ENCODE peak calls at places on chromosome 17, in five cellular contexts. W is upper lobe of left lung, O is tibial artery, S is neural progenitor cell, A is body of pancreas. L is an unnamed sample.

GRCh38 chr17:65101371-65101770 is 35.8 kb upstream of the RGS9 start:
- DNase-seq in W (no peak), O (no peak), S (no peak), A (no peak), L (no peak)

GRCh38 chr17:81865733-81866439 is 5.3 kb downstream of the ARHGDIA start:
- DNase-seq in W (peak; percentile 63), O (no peak), S (no peak), A (peak; percentile 98), L (no peak)

GRCh38 chr17:2057714-2058520 is 3.0 kb downstream of the HIC1 start:
- DNase-seq in W (peak; percentile 88), O (no peak), S (no peak), A (no peak), L (no peak)

GRCh38 chr17:5044630-5045029 is 9.4 kb upstream of the SLC52A1 start:
- DNase-seq in W (no peak), O (no peak), S (no peak), A (no peak), L (no peak)

GRCh38 chr17:69602969-69603368 is 188.5 kb downstream of the MAP2K6 start:
- DNase-seq in W (no peak), O (no peak), S (no peak), A (no peak), L (peak; percentile 2)

GRCh38 chr17:29136998-29137730 is 43.0 kb downstream of the MYO18A start:
- DNase-seq in W (no peak), O (no peak), S (no peak), A (no peak), L (no peak)

GRCh38 chr17:56970974-56971373 is 7.0 kb upstream of the SCPEP1 start:
- DNase-seq in W (no peak), O (no peak), S (no peak), A (no peak), L (no peak)

GRCh38 chr17:75679706-75680201 is 12.6 kb downstream of the SAP30BP start:
- DNase-seq in W (no peak), O (no peak), S (no peak), A (peak; percentile 39), L (no peak)

GRCh38 chr17:67639555-67639954 is 78.2 kb upstream of the NOL11 start:
- DNase-seq in W (no peak), O (no peak), S (no peak), A (peak; percentile 13), L (no peak)

GRCh38 chr17:65589321-65589720 is 27.9 kb upstream of the AXIN2 start:
- DNase-seq in W (no peak), O (no peak), S (no peak), A (no peak), L (no peak)

GRCh38 chr17:56593741-56594527 is 435 bp downstream of the NOG start:
- DNase-seq in W (peak; percentile 93), O (peak; percentile 38), S (peak; percentile 87), A (peak; percentile 51), L (no peak)

GRCh38 chr17:69246726-69247375 is 18.2 kb upstream of the ABCA10 start:
- DNase-seq in W (no peak), O (no peak), S (peak; percentile 60), A (no peak), L (peak; percentile 15)

GRCh38 chr17:26809033-26809432 is 484.9 kb upstream of the WSB1 start:
- DNase-seq in W (no peak), O (no peak), S (no peak), A (no peak), L (no peak)

GRCh38 chr17:64572682-64573154 is 65.9 kb downstream of the CEP95 start:
- DNase-seq in W (no peak), O (no peak), S (no peak), A (no peak), L (no peak)

GRCh38 chr17:38885728-38886642 is 16.1 kb downstream of the LASP1 start:
- DNase-seq in W (no peak), O (no peak), S (peak; percentile 90), A (no peak), L (no peak)

GRCh38 chr17:59479141-59479540 is 86.3 kb upstream of the DHX40 start:
- DNase-seq in W (no peak), O (no peak), S (no peak), A (no peak), L (no peak)

GRCh38 chr17:81868674-81869220 is 2.4 kb downstream of the ARHGDIA start:
- DNase-seq in W (peak; percentile 76), O (no peak), S (peak; percentile 35), A (peak; percentile 51), L (no peak)

GRCh38 chr17:46795379-46795952 is 23.0 kb downstream of the WNT3 start:
- DNase-seq in W (no peak), O (no peak), S (no peak), A (no peak), L (no peak)

GRCh38 chr17:75060434-75061054 is 13.5 kb downstream of the KCTD2 start:
- DNase-seq in W (peak; percentile 86), O (no peak), S (no peak), A (no peak), L (no peak)

GRCh38 chr17:82677353-82677925 is 21.1 kb downstream of the RAB40B start:
- DNase-seq in W (no peak), O (no peak), S (no peak), A (no peak), L (no peak)

GRCh38 chr17:7130626-7131467 is 16.2 kb upstream of the ASGR2 start:
- DNase-seq in W (no peak), O (no peak), S (no peak), A (peak; percentile 28), L (no peak)

GRCh38 chr17:15952916-15953865 is 8.3 kb downstream of the ADORA2B start:
- DNase-seq in W (peak; percentile 48), O (no peak), S (no peak), A (no peak), L (no peak)

GRCh38 chr17:37833237-37833859 is 88.5 kb upstream of the HNF1B start:
- DNase-seq in W (no peak), O (no peak), S (no peak), A (no peak), L (no peak)

GRCh38 chr17:39920218-39921210 is 2.1 kb upstream of the GSDMB start:
- DNase-seq in W (peak; percentile 60), O (no peak), S (no peak), A (no peak), L (peak; percentile 43)

GRCh38 chr17:78781339-78782304 is at the start of gene CYTH1:
- DNase-seq in W (peak; percentile 93), O (peak; percentile 34), S (peak; percentile 71), A (peak; percentile 46), L (no peak)

DNA sequence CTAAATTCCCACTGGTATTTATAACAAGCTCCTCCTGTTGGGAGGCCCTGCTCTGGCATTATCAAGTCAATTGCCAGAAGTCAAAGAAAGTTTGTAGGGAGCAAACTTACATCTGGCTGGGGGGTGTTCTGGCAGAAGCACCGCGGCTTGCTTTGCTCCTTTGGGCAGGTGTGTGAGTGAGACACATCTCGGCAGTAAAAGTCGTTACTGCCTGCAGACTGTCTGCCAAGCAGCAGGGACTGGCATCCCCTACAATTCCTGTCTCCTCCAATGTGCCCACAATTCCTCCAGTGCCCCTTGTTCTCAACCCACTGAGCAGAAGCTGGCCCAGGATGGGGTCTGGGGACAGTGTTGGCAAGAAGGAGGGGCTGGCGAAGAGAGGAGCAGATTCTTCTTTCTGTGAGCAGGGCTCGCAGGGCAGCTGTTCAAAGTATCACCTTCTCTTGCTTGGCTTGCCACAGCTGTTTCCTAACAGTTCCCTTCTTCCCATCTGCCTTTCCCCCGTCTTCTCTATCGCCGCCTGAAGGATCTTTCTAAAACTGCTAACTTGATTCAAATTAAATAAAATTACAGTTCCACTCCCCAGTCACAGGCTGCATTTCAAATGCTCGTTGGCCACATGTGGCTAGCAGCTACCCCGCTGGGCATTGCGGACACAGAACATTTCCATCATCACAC is 30.2 kb downstream of the SPACA3 start:
- DNase-seq in W (no peak), O (no peak), S (peak; percentile 16), A (no peak), L (no peak)
- H3K27ac ChIP-seq in W (no peak overlapping the region), O (no peak overlapping the region), S (no peak overlapping the region), A (no peak overlapping the region), L (no peak overlapping the region)

GRCh38 chr17:79806863-79807720 is 10.2 kb upstream of the CBX8 start:
- DNase-seq in W (no peak), O (no peak), S (peak; percentile 31), A (no peak), L (no peak)
- H3K4me1 ChIP-seq in W (peaks cover 51% of the 10 kb centered on the region), O (no peaks in the 10 kb centered on the region), S (peaks cover 46% of the 10 kb centered on the region), A (peaks cover 40% of the 10 kb centered on the region), L (peaks cover 42% of the 10 kb centered on the region)

DNA sequence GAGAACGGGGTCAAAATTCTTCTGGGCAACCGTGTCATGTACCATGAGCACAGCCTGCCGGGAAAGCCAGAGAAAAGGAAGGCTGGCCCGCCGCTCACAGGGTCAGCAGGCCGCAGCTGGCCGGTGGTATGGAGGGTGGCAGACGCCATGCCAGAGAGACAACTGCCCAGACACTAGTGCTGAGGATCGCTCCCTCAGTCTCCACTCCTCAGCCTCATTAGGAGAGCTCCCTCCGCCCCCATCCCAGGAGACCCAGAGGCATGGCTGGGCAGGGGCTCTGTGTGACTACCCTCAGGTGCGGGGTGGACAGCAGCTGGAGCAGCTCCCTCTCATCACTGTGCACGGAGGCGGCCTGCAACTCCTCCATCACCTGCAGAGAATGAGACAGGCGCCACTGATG is 3.2 kb downstream of the MPP3 start:
- DNase-seq in W (no peak), O (no peak), S (no peak), A (no peak), L (no peak)
- H3K36me3 ChIP-seq in W (peaks cover 10% of the 10 kb centered on the region), O (peaks cover 5% of the 10 kb centered on the region), S (no peaks in the 10 kb centered on the region), A (no peaks in the 10 kb centered on the region), L (no peaks in the 10 kb centered on the region)

GRCh38 chr17:73616873-73617430 is 27.3 kb downstream of the SDK2 start:
- DNase-seq in W (no peak), O (no peak), S (no peak), A (no peak), L (no peak)
- H3K27ac ChIP-seq in W (no peak overlapping the region), O (no peak overlapping the region), S (peak overlapping the region; percentile 84), A (no peak overlapping the region), L (no peak overlapping the region)

L was measured in CD8-positive, alpha-beta memory T cell.